ENCODE peak calls at places on chromosomes 3 and 15, in ten cellular contexts. H is cardiac fibroblast, R is fibroblast of lung, G is lower leg skin, N is ovary, P is heart left ventricle, E is endothelial cell of umbilical vein, F is AG10803, W is upper lobe of right lung, C is esophagus squamous epithelium. Y is an unnamed sample.

GRCh38 chr3:172125053-172125452 is 85.7 kb downstream of the FNDC3B start:
- DNase-seq in R (no peak), E (no peak), P (no peak), N (no peak), G (no peak), F (no peak), C (no peak), H (no peak), W (no peak), Y (no peak)

GRCh38 chr15:80580536-80581260 is 114.4 kb upstream of the ABHD17C start:
- DNase-seq in E (no peak), W (peak; percentile 53), H (no peak), R (no peak), G (peak; percentile 74), N (no peak), C (no peak), F (no peak), P (no peak), Y (no peak)

GRCh38 chr3:119597548-119598288 is at the start of gene PLA1A:
- DNase-seq in C (no peak), N (no peak), W (no peak), R (no peak), H (peak; percentile 21), E (peak; percentile 44), G (no peak), F (no peak), P (no peak), Y (no peak)

GRCh38 chr15:70427531-70428120 is 329.9 kb upstream of the TLE3 start:
- DNase-seq in R (peak; percentile 10), F (no peak), G (no peak), P (no peak), E (no peak), N (no peak), C (no peak), H (peak; percentile 16), W (no peak), Y (no peak)

GRCh38 chr3:79598594-79598993 is 169.2 kb downstream of the ROBO1 start:
- DNase-seq in G (no peak), C (no peak), P (no peak), N (peak; percentile 13), R (peak; percentile 5), W (no peak), E (peak; percentile 37), H (peak; percentile 0), F (no peak), Y (peak; percentile 56)

GRCh38 chr3:184557348-184557950 is 4.1 kb upstream of the EPHB3 start:
- DNase-seq in W (no peak), N (no peak), F (no peak), C (no peak), E (no peak), R (no peak), P (no peak), H (no peak), G (no peak), Y (no peak)

GRCh38 chr3:170027691-170028102 is 10.1 kb upstream of the GPR160 start:
- DNase-seq in R (no peak), P (no peak), H (no peak), W (no peak), C (no peak), F (no peak), N (no peak), E (no peak), G (no peak), Y (no peak)

GRCh38 chr3:71156062-71156665 is 427.4 kb downstream of the FOXP1 start:
- DNase-seq in F (no peak), H (no peak), W (no peak), N (no peak), G (no peak), C (no peak), E (no peak), R (no peak), P (no peak), Y (no peak)

GRCh38 chr3:63656791-63657190 is 4.3 kb downstream of the SNTN start:
- DNase-seq in P (no peak), F (peak; percentile 76), C (no peak), N (no peak), R (peak; percentile 93), G (no peak), H (no peak), W (no peak), E (no peak), Y (peak; percentile 46)

GRCh38 chr3:122627301-122627700 is 49.9 kb downstream of the PARP15 start:
- DNase-seq in R (no peak), C (no peak), E (no peak), W (no peak), P (no peak), N (no peak), G (no peak), F (no peak), H (no peak), Y (no peak)

GRCh38 chr15:58988011-58988785 is 735 bp downstream of the RNF111 start:
- DNase-seq in R (peak; percentile 48), N (peak; percentile 75), E (peak; percentile 62), W (peak; percentile 91), C (no peak), H (peak; percentile 51), F (peak; percentile 26), G (peak; percentile 92), P (peak; percentile 79), Y (peak; percentile 6)

GRCh38 chr15:83193721-83194120 is 13.9 kb downstream of the HDGFL3 start:
- DNase-seq in E (no peak), N (no peak), F (no peak), H (no peak), C (no peak), W (no peak), R (no peak), P (no peak), G (no peak), Y (no peak)

GRCh38 chr3:13574798-13575451 is 26.0 kb downstream of the FBLN2 start:
- DNase-seq in C (no peak), E (no peak), P (peak; percentile 50), N (no peak), R (peak; percentile 70), W (no peak), F (peak; percentile 48), H (peak; percentile 26), G (no peak), Y (peak; percentile 59)

GRCh38 chr3:124221286-124221821 is 229.4 kb upstream of the ROPN1 start:
- DNase-seq in G (no peak), C (no peak), R (peak; percentile 44), E (no peak), P (no peak), W (no peak), N (no peak), H (no peak), F (peak; percentile 1), Y (no peak)

GRCh38 chr3:64685800-64686445 is 1.9 kb downstream of the ADAMTS9 start:
- DNase-seq in N (peak; percentile 97), P (peak; percentile 96), E (peak; percentile 96), R (peak; percentile 93), H (peak; percentile 97), F (peak; percentile 87), G (peak; percentile 98), W (peak; percentile 95), C (no peak), Y (peak; percentile 91)
- H3K4me3 ChIP-seq in N (peak overlapping the region; percentile 72), P (peak overlapping the region; percentile 74), E (peak overlapping the region; percentile 88), R (peak overlapping the region; percentile 60), H (peak overlapping the region; percentile 85), F (peak overlapping the region; percentile 83), G (peak overlapping the region; percentile 41), W (peak overlapping the region; percentile 74), C (peak overlapping the region; percentile 59), Y (peak overlapping the region; percentile 81)

DNA sequence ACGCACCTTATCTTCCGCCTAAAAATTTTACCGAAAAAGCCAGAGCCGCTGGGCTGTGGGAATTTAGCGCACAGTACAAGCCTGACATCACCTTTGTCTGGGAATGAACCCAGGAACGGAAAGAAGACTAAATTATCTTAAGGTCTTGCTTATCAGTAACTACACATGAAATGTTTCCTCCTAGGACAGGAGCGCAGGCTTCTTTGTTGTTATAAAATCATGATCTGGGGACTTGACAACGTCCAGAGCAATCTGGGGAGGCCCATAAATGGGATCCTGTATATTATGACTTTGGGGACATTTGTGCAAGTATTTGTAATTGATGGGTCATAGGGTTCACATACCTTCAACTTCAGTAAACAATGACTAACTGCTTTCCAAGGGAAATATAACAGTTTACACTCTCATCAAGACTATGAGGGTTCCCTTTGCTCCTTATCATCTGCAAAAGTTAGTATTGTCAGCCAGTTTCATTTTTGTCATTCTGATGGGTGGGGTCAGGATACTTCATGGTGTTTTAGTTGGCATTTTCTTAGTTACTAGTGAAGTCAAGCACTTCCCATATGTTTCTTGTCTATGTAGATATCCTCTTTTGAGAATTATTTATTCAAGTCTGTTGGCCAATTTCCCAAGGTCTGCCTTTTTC is 213.9 kb upstream of the PFN2 start:
- DNase-seq in R (peak; percentile 13), G (no peak), W (no peak), N (no peak), F (peak; percentile 14), C (no peak), P (no peak), H (peak; percentile 33), E (no peak), Y (no peak)
- TF ChIP-seq CTCF in R (no peak), G (no peak), W (no peak), N (no peak), F (no peak), C (no peak), P (no peak), H (no peak), E (no peak), Y (no peak)

GRCh38 chr3:9549600-9549999 is 4.0 kb downstream of the LHFPL4 start:
- DNase-seq in F (no peak), C (no peak), R (no peak), N (no peak), P (no peak), W (no peak), G (no peak), E (no peak), H (no peak), Y (no peak)

GRCh38 chr3:9550999-9551398 is 2.6 kb downstream of the LHFPL4 start:
- DNase-seq in F (no peak), E (no peak), P (no peak), R (no peak), G (no peak), H (no peak), C (no peak), W (no peak), N (no peak), Y (no peak)

GRCh38 chr3:9552252-9552999 is 1.2 kb downstream of the LHFPL4 start:
- DNase-seq in F (peak; percentile 11), R (peak; percentile 62), P (peak; percentile 41), E (peak; percentile 45), G (peak; percentile 77), C (no peak), N (peak; percentile 52), W (peak; percentile 69), H (peak; percentile 58), Y (peak; percentile 15)

GRCh38 chr3:9553949-9554513 is 409 bp upstream of the LHFPL4 start:
- DNase-seq in C (no peak), F (no peak), E (no peak), W (no peak), R (no peak), H (no peak), G (peak; percentile 45), N (no peak), P (no peak), Y (no peak)

GRCh38 chr3:9553021-9553948 is at the start of gene LHFPL4:
- DNase-seq in F (no peak), H (no peak), G (peak; percentile 71), E (no peak), N (no peak), P (no peak), R (no peak), W (no peak), C (no peak), Y (no peak)
- H3K4me3 ChIP-seq in F (no peak within 1 kb of the TSS), H (no peak within 1 kb of the TSS), G (no peak within 1 kb of the TSS), E (no peak within 1 kb of the TSS), N (no peak within 1 kb of the TSS), P (no peak within 1 kb of the TSS), R (no peak within 1 kb of the TSS), W (no peak within 1 kb of the TSS), C (no peak within 1 kb of the TSS), Y (no peak within 1 kb of the TSS)

GRCh38 chr3:197600796-197601565 is 45.2 kb upstream of the BDH1 start:
- DNase-seq in G (peak; percentile 74), F (no peak), W (no peak), R (peak; percentile 76), C (no peak), P (no peak), N (no peak), H (no peak), E (no peak), Y (no peak)
- TF ChIP-seq CTCF in G (no peak), F (no peak), W (no peak), R (no peak), C (no peak), P (no peak), N (no peak), H (no peak), E (no peak), Y (no peak)

Y was measured in retinal pigment epithelial cell.